ENCODE peak calls at places on chromosomes 5 and 9, in five cellular contexts. One of them, this sample, is unnamed. For H3K4me1, the result is how much of the 10 kb centered on the place peaks cover.

GRCh38 chr5:91224459-91224858 is 158.7 kb downstream of the ARRDC3 start:
- DNase-seq in sigmoid colon: no peak
- DNase-seq in H1: no peak
- DNase-seq in A549: no peak
- DNase-seq in SK-N-SH: no peak
- DNase-seq in this sample: no peak

GRCh38 chr9:19431361-19432171 is 22.8 kb downstream of the ACER2 start:
- DNase-seq in SK-N-SH: no peak
- DNase-seq in H1: no peak
- DNase-seq in sigmoid colon: peak
- DNase-seq in A549: no peak
- DNase-seq in this sample: peak

GRCh38 chr9:36993933-36994764 is 39.9 kb downstream of the PAX5 start:
- DNase-seq in sigmoid colon: no peak
- DNase-seq in SK-N-SH: peak
- DNase-seq in H1: no peak
- DNase-seq in A549: no peak
- DNase-seq in this sample: no peak

GRCh38 chr9:87285183-87285582 is 212.5 kb upstream of the DAPK1 start:
- DNase-seq in SK-N-SH: peak
- DNase-seq in H1: no peak
- DNase-seq in A549: no peak
- DNase-seq in sigmoid colon: no peak
- DNase-seq in this sample: no peak

GRCh38 chr9:31321256-31321655 is 1063.2 kb upstream of the ACO1 start:
- DNase-seq in H1: no peak
- DNase-seq in A549: no peak
- DNase-seq in sigmoid colon: no peak
- DNase-seq in SK-N-SH: no peak
- DNase-seq in this sample: no peak

GRCh38 chr9:34498511-34498910 is 24.3 kb downstream of the ENHO start:
- DNase-seq in SK-N-SH: no peak
- DNase-seq in H1: no peak
- DNase-seq in sigmoid colon: no peak
- DNase-seq in A549: no peak
- DNase-seq in this sample: no peak

GRCh38 chr9:35035851-35036701 is 36.3 kb downstream of the VCP start:
- DNase-seq in H1: no peak
- DNase-seq in sigmoid colon: peak
- DNase-seq in SK-N-SH: no peak
- DNase-seq in A549: no peak
- DNase-seq in this sample: peak

GRCh38 chr9:589723-590122 is 251.8 kb upstream of the DMRT1 start:
- DNase-seq in H1: no peak
- DNase-seq in sigmoid colon: no peak
- DNase-seq in SK-N-SH: no peak
- DNase-seq in A549: peak
- DNase-seq in this sample: no peak

GRCh38 chr9:127122176-127123151 is at the start of gene ANGPTL2:
- DNase-seq in A549: no peak
- DNase-seq in H1: peak
- DNase-seq in sigmoid colon: peak
- DNase-seq in SK-N-SH: peak
- DNase-seq in this sample: peak
- TF ChIP-seq EP300 in A549: no peak
- TF ChIP-seq EP300 in H1: no peak
- TF ChIP-seq EP300 in sigmoid colon: peak
- TF ChIP-seq EP300 in SK-N-SH: no peak
- TF ChIP-seq EP300 in this sample: peak

DNA sequence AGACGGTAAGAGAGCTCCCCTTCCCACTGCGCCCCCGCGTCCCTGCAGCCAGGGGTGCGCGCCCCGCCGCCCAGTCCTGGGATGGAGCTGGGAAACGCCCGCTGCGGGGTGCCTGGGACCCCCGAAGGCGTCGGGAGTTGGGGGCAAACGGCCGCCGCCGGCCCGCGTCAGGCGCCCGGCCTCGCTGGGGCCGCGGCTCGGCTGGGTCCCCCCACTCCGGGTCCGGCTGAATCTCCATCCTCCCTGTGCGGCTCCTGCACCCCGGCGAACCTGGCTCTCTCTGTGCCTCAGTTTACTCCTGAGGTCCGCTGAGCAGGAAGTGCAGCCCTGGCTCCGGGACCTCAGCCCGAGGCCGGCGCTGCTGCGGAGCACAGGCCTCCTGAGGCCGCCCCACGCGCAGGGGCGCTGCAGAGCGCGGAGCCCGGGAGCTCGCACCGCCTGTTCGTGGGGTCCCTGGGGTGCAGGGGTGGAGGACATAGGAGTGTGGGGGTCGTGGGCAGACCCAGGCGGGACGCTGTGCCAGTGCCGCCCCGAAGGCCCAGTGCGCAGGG is 13.9 kb upstream of the TMEM250 start:
- DNase-seq in A549: no peak
- DNase-seq in H1: no peak
- DNase-seq in SK-N-SH: peak
- DNase-seq in sigmoid colon: no peak
- DNase-seq in this sample: no peak
- H3K4me1 ChIP-seq in A549: under half
- H3K4me1 ChIP-seq in H1: under half
- H3K4me1 ChIP-seq in SK-N-SH: under half
- H3K4me1 ChIP-seq in sigmoid colon: under half
- H3K4me1 ChIP-seq in this sample: under half

GRCh38 chr9:136426787-136427186 is 12.9 kb downstream of the INPP5E start:
- DNase-seq in H1: no peak
- DNase-seq in SK-N-SH: no peak
- DNase-seq in sigmoid colon: no peak
- DNase-seq in A549: no peak
- DNase-seq in this sample: no peak
- H3K27ac ChIP-seq in H1: no peak
- H3K27ac ChIP-seq in SK-N-SH: no peak
- H3K27ac ChIP-seq in sigmoid colon: no peak
- H3K27ac ChIP-seq in A549: no peak
- H3K27ac ChIP-seq in this sample: no peak

DNA sequence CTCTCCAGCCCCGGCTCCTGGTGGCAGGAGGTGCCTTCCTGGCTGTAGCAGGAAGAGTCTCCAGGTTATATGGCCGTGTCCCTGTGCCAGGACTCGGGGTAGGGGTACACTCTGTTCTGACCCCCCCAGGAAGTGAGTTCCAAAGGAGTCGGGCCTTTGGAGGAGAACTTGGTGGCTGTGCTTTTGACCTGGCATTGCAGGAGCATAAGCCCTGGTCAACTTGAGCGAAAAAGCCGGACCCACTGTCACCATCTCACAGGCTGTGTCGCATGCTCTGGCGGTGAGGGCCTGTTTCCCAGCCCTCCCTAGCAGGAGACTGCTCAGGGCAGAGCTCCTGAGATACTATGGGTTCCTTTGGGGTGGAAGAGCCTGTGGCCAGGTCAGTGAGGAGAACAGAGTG is 36.0 kb downstream of the GADD45G start:
- DNase-seq in A549: no peak
- DNase-seq in H1: no peak
- DNase-seq in SK-N-SH: no peak
- DNase-seq in sigmoid colon: no peak
- DNase-seq in this sample: no peak
- TF ChIP-seq EP300 in A549: no peak
- TF ChIP-seq EP300 in H1: no peak
- TF ChIP-seq EP300 in SK-N-SH: no peak
- TF ChIP-seq EP300 in sigmoid colon: no peak
- TF ChIP-seq EP300 in this sample: no peak

DNA sequence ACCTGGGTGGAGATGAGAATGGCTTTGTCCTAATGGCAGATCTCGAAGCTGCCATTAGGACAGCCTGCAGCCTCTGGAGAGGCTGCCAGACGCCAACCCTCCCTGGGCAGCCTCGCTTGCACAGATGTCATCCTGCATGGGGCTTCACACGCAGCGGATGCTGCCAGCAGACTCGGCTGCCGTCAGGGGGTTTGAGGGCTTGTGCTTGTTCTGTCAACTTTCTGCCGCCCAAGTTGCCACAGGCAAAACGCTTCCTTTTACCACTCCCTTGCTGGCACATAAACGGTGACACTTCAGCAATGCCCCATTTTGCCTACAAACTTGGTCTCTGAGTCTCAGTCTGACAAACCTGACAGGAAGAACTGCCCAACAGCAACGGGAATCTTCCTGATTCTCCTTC is 24.7 kb downstream of the DAP start:
- DNase-seq in sigmoid colon: no peak
- DNase-seq in SK-N-SH: no peak
- DNase-seq in H1: no peak
- DNase-seq in A549: no peak
- DNase-seq in this sample: no peak
- H3K4me1 ChIP-seq in sigmoid colon: under half
- H3K4me1 ChIP-seq in SK-N-SH: under half
- H3K4me1 ChIP-seq in H1: under half
- H3K4me1 ChIP-seq in A549: under half
- H3K4me1 ChIP-seq in this sample: under half

DNA sequence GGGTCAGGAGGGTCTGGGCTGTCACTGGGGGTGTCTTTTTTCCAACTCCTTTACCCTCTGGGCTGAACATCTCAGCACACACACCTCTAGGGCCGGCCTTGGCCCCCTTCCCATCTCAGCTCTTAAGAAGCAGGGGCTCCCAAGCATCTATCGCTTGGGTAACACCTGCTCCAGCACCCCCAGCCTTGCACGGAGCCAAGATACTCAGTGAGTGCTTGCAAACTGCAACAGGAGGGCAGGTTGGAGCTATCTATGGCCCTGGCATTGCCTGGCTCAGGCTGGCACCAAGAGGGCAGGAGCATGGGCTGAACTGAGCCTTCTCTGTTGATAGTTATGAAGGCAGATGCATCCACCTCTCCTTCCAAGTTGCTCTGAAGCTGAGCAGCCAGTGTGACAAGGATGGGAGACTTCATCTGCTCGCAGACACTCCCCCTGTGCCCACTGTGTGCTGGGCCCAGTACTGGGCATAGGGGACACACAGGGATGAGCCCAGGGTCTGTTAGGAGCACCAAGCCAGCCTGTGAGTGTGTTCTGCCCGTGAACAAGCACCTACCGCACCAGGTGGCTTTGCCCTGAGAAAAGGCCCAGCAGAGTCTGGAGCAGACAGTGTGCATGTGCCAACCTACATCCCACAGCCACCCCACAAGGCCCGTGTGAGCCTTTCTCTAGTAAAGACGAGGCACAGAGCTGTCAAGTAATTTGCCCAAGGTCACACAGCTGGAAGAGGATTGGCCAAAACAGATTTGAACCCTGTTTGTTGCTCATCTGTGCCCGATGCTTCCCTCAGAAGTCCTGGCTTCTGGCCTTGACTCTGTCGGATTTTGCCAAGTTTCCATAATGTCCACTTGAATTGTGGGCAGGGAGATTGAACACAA is 58.2 kb downstream of the PHF2 start:
- DNase-seq in sigmoid colon: peak
- DNase-seq in A549: no peak
- DNase-seq in SK-N-SH: no peak
- DNase-seq in H1: peak
- DNase-seq in this sample: no peak
- H3K27ac ChIP-seq in sigmoid colon: no peak
- H3K27ac ChIP-seq in A549: no peak
- H3K27ac ChIP-seq in SK-N-SH: no peak
- H3K27ac ChIP-seq in H1: no peak
- H3K27ac ChIP-seq in this sample: no peak